ENCODE peak calls at places on chromosomes 1 and 21, in ten cellular contexts. W is stimulated activated CD4-positive, alpha-beta T cell treated with anti-CD3 and anti-CD28 coated beads, Interleukin-1b, Interleukin-23, amount 100 ng/mL, for 1 hour; J is activated T-cell treated with anti-CD3 and anti-CD28 coated beads for 1 hour; U is sciatic nerve; A is WTC11; Y is IMR-90; L is epithelial cell of esophagus; I is NCI-H1092; E is GM20000; P is activated CD8-positive, alpha-beta T cell treated with anti-CD3 and anti-CD28 coated beads, Interleukin-2, amount 10 ng/mL, durations not matched to agents 7 days and 5 days. H is an unnamed sample.
A peak's percentile ranks its signal among the peaks of the same experiment; 100 is the strongest.

GRCh38 chr1:197868751-197869501 is 33.5 kb upstream of the C1orf53 start:
- DNase-seq in Y (peak; percentile 70), L (peak; percentile 75), P (peak; percentile 62), A (peak; percentile 27), U (no peak), I (no peak), W (peak; percentile 5), E (peak; percentile 53), J (peak; percentile 4), H (peak; percentile 85)

GRCh38 chr1:10155087-10155712 is 55.2 kb upstream of the KIF1B start:
- DNase-seq in Y (peak; percentile 32), J (no peak), U (no peak), L (no peak), I (no peak), A (no peak), W (no peak), E (no peak), P (no peak), H (peak; percentile 35)

GRCh38 chr1:52919720-52920199 is 1.8 kb downstream of the ECHDC2 start:
- DNase-seq in W (no peak), I (no peak), L (no peak), J (no peak), U (no peak), Y (no peak), P (no peak), E (no peak), A (no peak), H (no peak)

GRCh38 chr1:162138107-162138506 is 68.6 kb downstream of the NOS1AP start:
- DNase-seq in J (no peak), A (no peak), E (no peak), W (no peak), Y (no peak), I (no peak), P (no peak), L (no peak), U (no peak), H (no peak)

GRCh38 chr1:84159533-84160240 is 15.6 kb downstream of the PRKACB start:
- DNase-seq in P (no peak), J (no peak), U (no peak), Y (no peak), L (no peak), A (no peak), E (no peak), W (no peak), I (no peak), H (no peak)

GRCh38 chr1:78070758-78071157 is 25.0 kb downstream of the GIPC2 start:
- DNase-seq in P (no peak), L (peak; percentile 92), W (no peak), A (no peak), J (no peak), E (no peak), U (no peak), I (no peak), Y (peak; percentile 94), H (peak; percentile 71)

GRCh38 chr1:226223157-226223785 is at the start of gene MIXL1:
- DNase-seq in A (peak; percentile 69), P (no peak), W (no peak), U (no peak), I (no peak), J (no peak), E (peak; percentile 48), Y (no peak), L (no peak), H (no peak)

GRCh38 chr1:73800376-73800775 is 397.6 kb downstream of the LRRIQ3 start:
- DNase-seq in P (no peak), Y (no peak), L (peak; percentile 67), W (no peak), A (no peak), E (no peak), U (no peak), J (no peak), I (no peak), H (peak; percentile 2)

GRCh38 chr1:12140676-12141532 is 25.9 kb upstream of the TNFRSF1B start:
- DNase-seq in W (no peak), J (no peak), E (no peak), I (no peak), L (no peak), U (peak; percentile 54), Y (no peak), A (no peak), P (no peak), H (no peak)

GRCh38 chr1:225866061-225866844 is 15.9 kb downstream of the TMEM63A start:
- DNase-seq in W (peak; percentile 28), L (peak; percentile 48), I (no peak), Y (peak; percentile 88), E (peak; percentile 43), P (peak; percentile 78), J (peak; percentile 59), U (no peak), A (no peak), H (peak; percentile 69)

GRCh38 chr1:174153085-174153824 is 6.1 kb upstream of the RABGAP1L start:
- DNase-seq in A (no peak), P (no peak), J (no peak), U (no peak), L (peak; percentile 91), W (no peak), I (no peak), E (no peak), Y (peak; percentile 12), H (peak; percentile 31)

GRCh38 chr21:42317341-42317741 is 2.1 kb upstream of the TFF3 start:
- DNase-seq in P (no peak), L (no peak), I (peak; percentile 56), Y (no peak), E (no peak), A (no peak), U (no peak), W (no peak), J (no peak), H (no peak)

GRCh38 chr1:15403962-15404580 is 5.6 kb upstream of the EFHD2 start:
- DNase-seq in U (no peak), P (no peak), Y (no peak), A (no peak), J (no peak), E (no peak), L (no peak), I (no peak), W (no peak), H (no peak)

GRCh38 chr21:44394733-44395132 is 41.3 kb downstream of the TRPM2 start:
- DNase-seq in W (no peak), Y (no peak), P (no peak), U (no peak), E (no peak), I (no peak), A (no peak), L (no peak), J (no peak), H (no peak)

GRCh38 chr21:42059141-42059540 is 12.0 kb upstream of the UMODL1 start:
- DNase-seq in U (no peak), W (no peak), I (no peak), L (no peak), P (no peak), J (no peak), A (no peak), E (no peak), Y (no peak), H (no peak)

GRCh38 chr1:41799723-41800122 is 119.0 kb downstream of the HIVEP3 start:
- DNase-seq in U (no peak), W (no peak), A (no peak), P (no peak), E (no peak), I (no peak), J (no peak), L (peak; percentile 79), Y (peak; percentile 51), H (no peak)

GRCh38 chr1:178645157-178645825 is 79.8 kb upstream of the RALGPS2 start:
- DNase-seq in E (no peak), A (no peak), U (no peak), P (no peak), W (no peak), L (no peak), I (no peak), Y (peak; percentile 37), J (no peak), H (no peak)

GRCh38 chr1:54606096-54606989 is 17.0 kb downstream of the FAM151A start:
- DNase-seq in A (no peak), J (no peak), U (no peak), L (no peak), P (no peak), E (no peak), W (no peak), Y (no peak), I (no peak), H (no peak)

GRCh38 chr1:220786337-220787068 is at the start of gene MTARC1:
- DNase-seq in P (no peak), W (no peak), E (peak; percentile 29), J (no peak), L (peak; percentile 51), I (peak; percentile 95), A (peak; percentile 80), Y (no peak), U (peak; percentile 80), H (peak; percentile 14)

GRCh38 chr1:154937051-154937987 is 800 bp upstream of the PMVK start:
- DNase-seq in E (peak; percentile 86), L (peak; percentile 96), W (peak; percentile 57), I (peak; percentile 92), U (peak; percentile 95), P (peak; percentile 93), A (peak; percentile 83), Y (peak; percentile 97), J (peak; percentile 82), H (peak; percentile 98)

GRCh38 chr1:43541721-43542401 is 11.2 kb downstream of the PTPRF start:
- DNase-seq in I (peak; percentile 27), A (no peak), W (no peak), J (no peak), Y (no peak), U (peak; percentile 83), L (peak; percentile 51), E (no peak), P (no peak), H (no peak)

GRCh38 chr1:17895401-17895800 is 140.3 kb downstream of the ACTL8 start:
- DNase-seq in Y (no peak), W (no peak), I (no peak), E (no peak), L (no peak), P (no peak), U (no peak), J (no peak), A (no peak), H (no peak)

GRCh38 chr1:209556159-209556690 is 27.3 kb upstream of the CAMK1G start:
- DNase-seq in A (no peak), W (no peak), J (no peak), I (no peak), P (no peak), U (no peak), L (no peak), Y (no peak), E (no peak), H (no peak)

GRCh38 chr21:32334980-32335471 is 36.4 kb downstream of the MRAP start:
- DNase-seq in L (no peak), W (no peak), Y (no peak), J (no peak), E (no peak), U (no peak), I (no peak), A (no peak), P (no peak), H (no peak)

GRCh38 chr21:32173106-32173755 is 105.6 kb downstream of the MIS18A start:
- DNase-seq in A (no peak), U (no peak), J (no peak), Y (no peak), I (no peak), P (no peak), W (no peak), L (no peak), E (no peak), H (no peak)

GRCh38 chr1:22665752-22666151 is 12.7 kb downstream of the C1QB start:
- DNase-seq in L (peak; percentile 50), P (no peak), I (peak; percentile 35), W (no peak), J (no peak), Y (peak; percentile 43), U (no peak), A (peak; percentile 72), E (no peak), H (peak; percentile 65)

GRCh38 chr1:31306278-31306677 is 9.4 kb downstream of the ZCCHC17 start:
- DNase-seq in A (no peak), E (no peak), I (no peak), J (no peak), U (no peak), Y (peak; percentile 99), P (no peak), W (no peak), L (peak; percentile 93), H (peak; percentile 84)

GRCh38 chr1:116781034-116781433 is 26.8 kb downstream of the CD2 start:
- DNase-seq in A (no peak), U (no peak), E (no peak), J (no peak), L (no peak), P (no peak), I (no peak), W (no peak), Y (no peak), H (no peak)